ENCODE peak calls at places on chromosomes 7 and 10, in five cellular contexts. V is hypothalamus, J is LoVo, U is MCF 10A, P is spleen. B is an unnamed sample.

GRCh38 chr10:29948971-29949370 is 110.4 kb downstream of the JCAD start:
- DNase-seq in V (no peak), J (no peak), U (peak; percentile 89), P (no peak), B (no peak)

GRCh38 chr10:22097696-22098095 is 94.2 kb upstream of the DNAJC1 start:
- DNase-seq in V (no peak), J (no peak), U (no peak), P (no peak), B (no peak)

GRCh38 chr10:71711052-71711623 is 8.4 kb downstream of the C10orf105 start:
- DNase-seq in V (no peak), J (no peak), U (peak; percentile 54), P (no peak), B (no peak)

GRCh38 chr7:48781783-48782182 is 142.6 kb upstream of the CDC14C start:
- DNase-seq in V (no peak), J (no peak), U (no peak), P (no peak), B (no peak)

GRCh38 chr7:71477441-71477840 is 345.5 kb downstream of the GALNT17 start:
- DNase-seq in V (no peak), J (no peak), U (no peak), P (no peak), B (no peak)

GRCh38 chr7:155405399-155406318 is 52.3 kb upstream of the EN2 start:
- DNase-seq in V (peak; percentile 16), J (no peak), U (peak; percentile 18), P (no peak), B (peak; percentile 7)

GRCh38 chr10:33813871-33814270 is 479.4 kb upstream of the NRP1 start:
- DNase-seq in V (no peak), J (no peak), U (no peak), P (no peak), B (no peak)

GRCh38 chr10:61758440-61758839 is 95.7 kb downstream of the CABCOCO1 start:
- DNase-seq in V (no peak), J (no peak), U (no peak), P (no peak), B (no peak)

GRCh38 chr7:100373261-100373831 is at the start of gene PILRA:
- DNase-seq in V (no peak), J (no peak), U (no peak), P (peak; percentile 87), B (no peak)

GRCh38 chr10:68151453-68151852 is 42.2 kb downstream of the MYPN start:
- DNase-seq in V (no peak), J (no peak), U (no peak), P (no peak), B (no peak)

GRCh38 chr10:91042069-91042468 is 121.2 kb upstream of the ANKRD1 start:
- DNase-seq in V (no peak), J (no peak), U (no peak), P (no peak), B (no peak)

B was measured in RKO.